ENCODE peak calls at places on chromosomes 5 and 9, in nine cellular contexts. J is stomach, B is transverse colon, G is sigmoid colon, N is SK-N-SH, W is K562, Z is suprapubic skin, O is HepG2, S is GM12878. Q is an unnamed sample. For H3K4me1, the result is how much of the 10 kb centered on the place peaks cover.

GRCh38 chr5:123916331-123917121 is 404.5 kb downstream of the CSNK1G3 start:
- DNase-seq in J (no peak), B (no peak), G (no peak), N (no peak), W (no peak), Z (no peak), O (no peak), S (no peak), Q (no peak)

GRCh38 chr5:1513326-1514026 is 10.3 kb downstream of the LPCAT1 start:
- DNase-seq in J (peak), B (peak), G (peak), N (no peak), W (no peak), Z (no peak), O (no peak), S (no peak), Q (no peak)

GRCh38 chr5:179455320-179455719 is 95.0 kb upstream of the RUFY1 start:
- DNase-seq in J (no peak), B (no peak), G (no peak), N (no peak), W (no peak), Z (no peak), O (no peak), S (no peak), Q (no peak)

GRCh38 chr5:96968074-96968473 is 32.2 kb downstream of the LNPEP start:
- DNase-seq in J (no peak), B (no peak), G (no peak), N (no peak), W (no peak), Z (no peak), O (peak), S (no peak), Q (no peak)

GRCh38 chr5:97134634-97135033 is 7.8 kb downstream of the LIX1 start:
- DNase-seq in J (no peak), B (no peak), G (no peak), N (no peak), W (no peak), Z (no peak), O (no peak), S (no peak), Q (no peak)

GRCh38 chr5:56763711-56764466 is 51.5 kb upstream of the MAP3K1 start:
- DNase-seq in J (no peak), B (peak), G (no peak), N (peak), W (no peak), Z (no peak), O (peak), S (no peak), Q (no peak)

GRCh38 chr5:145953202-145953601 is 16.8 kb downstream of the SH3RF2 start:
- DNase-seq in J (no peak), B (no peak), G (no peak), N (no peak), W (no peak), Z (no peak), O (no peak), S (no peak), Q (no peak)

GRCh38 chr5:67897431-67897830 is 318.1 kb upstream of the PIK3R1 start:
- DNase-seq in J (no peak), B (no peak), G (no peak), N (no peak), W (no peak), Z (no peak), O (no peak), S (no peak), Q (no peak)

GRCh38 chr5:95283761-95284511 is 958 bp downstream of the MCTP1 start:
- DNase-seq in J (peak), B (peak), G (no peak), N (peak), W (peak), Z (no peak), O (no peak), S (no peak), Q (no peak)

GRCh38 chr5:16120579-16120978 is 59.0 kb downstream of the MARCHF11 start:
- DNase-seq in J (no peak), B (no peak), G (no peak), N (no peak), W (no peak), Z (no peak), O (no peak), S (no peak), Q (no peak)

GRCh38 chr9:38042626-38043359 is 26.2 kb downstream of the SHB start:
- DNase-seq in J (no peak), B (no peak), G (no peak), N (no peak), W (no peak), Z (no peak), O (no peak), S (no peak), Q (no peak)

GRCh38 chr9:38046669-38047300 is 22.2 kb downstream of the SHB start:
- DNase-seq in J (peak), B (peak), G (no peak), N (no peak), W (no peak), Z (no peak), O (peak), S (no peak), Q (no peak)

GRCh38 chr9:38047301-38048251 is 21.5 kb downstream of the SHB start:
- DNase-seq in J (peak), B (peak), G (peak), N (no peak), W (peak), Z (no peak), O (peak), S (no peak), Q (no peak)

GRCh38 chr9:38043931-38044623 is 24.9 kb downstream of the SHB start:
- DNase-seq in J (peak), B (no peak), G (no peak), N (no peak), W (no peak), Z (no peak), O (no peak), S (no peak), Q (no peak)

GRCh38 chr9:38044706-38045105 is 24.3 kb downstream of the SHB start:
- DNase-seq in J (no peak), B (no peak), G (no peak), N (no peak), W (no peak), Z (no peak), O (no peak), S (no peak), Q (no peak)
- H3K4me1 ChIP-seq in J (half or more), B (under half), G (half or more), N (half or more), W (under half), Z (half or more), O (half or more), S (under half), Q (half or more)

GRCh38 chr9:81573415-81574321 is 115.7 kb downstream of the TLE1 start:
- DNase-seq in J (no peak), B (no peak), G (no peak), N (no peak), W (no peak), Z (no peak), O (no peak), S (no peak), Q (no peak)
- TF ChIP-seq POLR2AphosphoS5 in J (no peak), B (no peak), G (no peak), N (no peak), W (no peak), Z (no peak), O (no peak), S (no peak), Q (no peak)

DNA sequence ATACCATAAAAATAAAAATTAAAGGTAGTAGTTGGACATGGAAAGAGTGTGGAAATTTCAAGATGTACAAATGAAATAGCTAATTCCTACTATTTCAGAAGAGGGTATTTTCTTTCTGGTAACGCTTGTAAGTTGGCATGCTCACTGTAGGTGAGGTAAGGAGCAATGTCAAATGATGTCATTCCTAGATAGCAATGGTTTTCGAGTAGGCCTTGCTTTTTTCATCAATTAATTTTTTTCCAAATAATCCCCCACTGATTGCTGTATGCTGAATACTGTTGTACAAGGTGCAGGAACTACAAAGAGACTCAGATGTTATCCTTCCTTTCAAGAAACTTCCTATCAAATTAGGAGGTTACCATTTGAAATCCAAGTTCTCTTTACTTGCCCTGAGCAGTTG is 928 bp upstream of the SELENOP start:
- DNase-seq in J (no peak), B (no peak), G (no peak), N (no peak), W (no peak), Z (no peak), O (no peak), S (no peak), Q (no peak)
- TF ChIP-seq EP300 in J (no peak), B (no peak), G (no peak), N (no peak), W (no peak), Z (no peak), O (no peak), S (no peak), Q (no peak)

DNA sequence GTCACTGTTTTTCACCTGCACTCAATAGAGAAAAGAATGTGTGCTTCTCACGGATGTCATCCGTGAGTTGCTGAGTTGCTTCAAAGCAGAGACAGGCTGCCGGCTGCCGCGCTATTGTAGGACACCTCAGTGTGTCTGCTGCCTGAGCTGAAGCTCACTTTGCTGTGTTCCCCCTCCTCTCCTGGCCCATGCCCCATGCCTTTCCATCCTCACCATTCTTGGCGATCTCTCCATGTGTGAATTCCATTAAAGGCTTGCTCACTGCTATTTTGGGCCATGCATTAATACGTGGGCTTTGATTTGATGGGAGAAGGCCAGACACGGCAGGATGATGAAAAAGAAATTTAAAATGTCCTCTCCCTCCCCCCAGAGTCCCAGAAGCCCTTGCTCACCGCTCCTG is 14.5 kb downstream of the ADAM19 start:
- DNase-seq in J (no peak), B (no peak), G (no peak), N (no peak), W (no peak), Z (no peak), O (no peak), S (no peak), Q (no peak)
- H3K4me1 ChIP-seq in J (half or more), B (under half), G (half or more), N (under half), W (under half), Z (under half), O (under half), S (under half), Q (half or more)

DNA sequence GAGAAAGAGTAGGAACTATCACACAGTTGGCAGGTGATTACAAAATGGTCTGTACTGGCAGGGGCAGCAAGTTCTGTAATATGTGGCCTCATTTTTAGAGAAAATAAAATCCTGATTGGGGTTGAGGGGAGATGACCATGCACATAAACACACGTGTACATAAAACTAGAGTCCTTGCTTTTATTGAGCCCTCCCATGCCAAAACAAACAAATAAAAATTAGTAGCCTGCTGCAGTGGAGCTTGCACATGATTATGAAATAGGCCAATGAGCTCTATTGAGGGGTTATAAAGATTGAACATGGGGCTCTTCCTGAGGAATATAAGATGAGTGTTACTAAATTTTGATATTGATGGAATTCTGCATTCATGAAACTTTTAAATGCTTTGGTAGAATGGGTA is 248.4 kb downstream of the ELAVL2 start:
- DNase-seq in J (no peak), B (no peak), G (no peak), N (no peak), W (no peak), Z (no peak), O (no peak), S (no peak), Q (no peak)
- TF ChIP-seq POLR2AphosphoS5 in J (no peak), B (no peak), G (no peak), N (no peak), W (no peak), Z (no peak), O (no peak), S (no peak), Q (no peak)

DNA sequence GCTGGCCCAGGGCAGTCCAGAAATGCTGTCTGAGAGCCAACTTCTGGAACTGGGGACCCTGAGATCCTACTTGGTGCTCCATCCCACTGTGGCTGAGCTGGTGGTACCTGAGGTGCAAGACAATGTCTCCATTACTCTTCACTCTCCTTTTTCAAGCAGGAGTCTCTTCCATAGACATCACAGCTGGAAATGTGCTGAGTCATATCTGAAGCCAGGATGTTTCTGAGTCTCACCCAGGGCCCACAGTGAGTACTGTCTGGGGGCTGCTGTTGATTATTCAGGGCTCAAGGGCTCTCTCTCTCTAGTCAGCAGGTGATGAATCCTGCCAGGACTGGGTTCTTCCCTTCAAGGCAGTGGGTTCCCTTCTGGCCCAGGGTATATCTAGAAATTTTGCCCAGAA is 145.2 kb upstream of the TAS2R1 start:
- DNase-seq in J (no peak), B (no peak), G (no peak), N (no peak), W (no peak), Z (no peak), O (no peak), S (no peak), Q (no peak)
- TF ChIP-seq EP300 in J (no peak), B (no peak), G (no peak), N (no peak), W (no peak), Z (no peak), O (no peak), S (no peak), Q (no peak)

DNA sequence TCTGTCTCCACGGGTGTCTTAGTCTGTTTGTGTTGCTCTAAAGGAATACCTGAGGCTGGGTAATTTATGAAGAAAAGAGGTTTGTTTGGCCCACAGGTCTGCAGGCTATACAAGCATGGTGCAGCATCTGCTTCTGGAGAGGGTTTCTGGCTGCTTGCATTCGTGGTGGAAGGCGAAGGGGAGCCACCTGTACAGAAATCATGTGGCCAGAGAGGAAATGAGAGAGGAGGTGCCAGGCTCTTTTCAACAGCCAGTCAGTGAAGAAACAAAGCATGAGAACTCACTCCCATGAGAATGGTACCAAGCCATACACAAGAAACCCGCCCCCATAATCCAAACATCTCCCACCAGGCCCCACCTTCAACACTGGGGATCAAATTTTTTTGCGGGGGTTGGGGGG is 53.4 kb downstream of the PFDN1 start:
- DNase-seq in J (no peak), B (no peak), G (no peak), N (no peak), W (no peak), Z (peak), O (no peak), S (no peak), Q (no peak)
- H3K4me1 ChIP-seq in J (half or more), B (under half), G (under half), N (under half), W (under half), Z (under half), O (under half), S (under half), Q (half or more)

GRCh38 chr9:132798817-132799790 is 79.0 kb downstream of the AK8 start:
- DNase-seq in J (peak), B (peak), G (no peak), N (peak), W (peak), Z (no peak), O (peak), S (no peak), Q (no peak)

GRCh38 chr9:132795511-132796303 is 82.4 kb downstream of the AK8 start:
- DNase-seq in J (no peak), B (no peak), G (no peak), N (no peak), W (no peak), Z (no peak), O (no peak), S (no peak), Q (no peak)

GRCh38 chr9:132794730-132795380 is 83.2 kb downstream of the AK8 start:
- DNase-seq in J (no peak), B (peak), G (no peak), N (no peak), W (no peak), Z (no peak), O (no peak), S (no peak), Q (no peak)

GRCh38 chr9:132800038-132800648 is 77.9 kb downstream of the AK8 start:
- DNase-seq in J (peak), B (peak), G (peak), N (peak), W (peak), Z (peak), O (peak), S (no peak), Q (no peak)

GRCh38 chr9:132797861-132798659 is 80.0 kb downstream of the AK8 start:
- DNase-seq in J (no peak), B (no peak), G (no peak), N (peak), W (no peak), Z (no peak), O (no peak), S (no peak), Q (no peak)
- TF ChIP-seq POLR2AphosphoS5 in J (no peak), B (no peak), G (no peak), N (no peak), W (no peak), Z (no peak), O (no peak), S (no peak), Q (no peak)

GRCh38 chr5:149618581-149619248 is 37.4 kb downstream of the ARHGEF37 start:
- DNase-seq in J (no peak), B (peak), G (no peak), N (peak), W (peak), Z (no peak), O (peak), S (peak), Q (no peak)
- TF ChIP-seq EP300 in J (no peak), B (no peak), G (no peak), N (no peak), W (no peak), Z (no peak), O (no peak), S (no peak), Q (no peak)

DNA sequence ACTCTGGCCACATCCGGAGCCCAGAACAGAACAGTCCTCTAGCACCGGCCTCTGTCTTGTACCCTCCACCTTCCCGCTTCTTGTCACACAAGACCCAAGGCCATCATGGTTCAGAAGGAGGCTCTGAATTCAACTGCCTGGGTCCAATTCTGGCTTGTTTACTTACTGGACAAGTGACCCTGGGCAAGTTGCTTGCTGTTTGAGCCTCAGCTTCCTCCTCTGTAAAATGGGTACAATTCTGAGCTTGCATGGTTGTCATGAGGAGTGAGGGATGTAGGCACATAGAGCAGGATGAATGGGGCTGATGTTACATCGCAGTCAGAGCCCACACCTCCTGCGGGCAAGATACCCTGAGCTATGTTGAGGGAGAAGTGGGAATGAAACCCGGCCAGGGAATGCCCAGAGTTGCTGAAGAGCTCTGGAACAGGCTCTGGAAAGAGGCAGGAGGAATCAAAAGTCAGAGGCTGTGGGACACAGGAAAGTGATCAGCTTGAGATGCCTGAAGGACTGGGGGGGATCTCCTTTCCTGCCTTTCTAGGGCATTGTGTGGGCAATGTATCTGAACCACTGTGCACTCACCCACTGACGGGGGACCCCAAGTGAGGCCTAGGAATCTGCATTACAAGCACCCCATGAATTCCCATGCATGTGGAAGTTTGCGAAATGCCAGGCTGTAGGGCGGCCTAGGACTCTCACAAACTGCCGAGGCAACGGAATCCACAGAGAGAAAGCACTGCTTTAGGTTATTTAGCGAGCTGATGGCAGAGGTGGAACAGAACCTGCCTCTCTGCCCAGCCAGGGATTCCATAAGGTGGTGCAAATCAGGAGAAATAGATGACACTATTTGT is 29.4 kb upstream of the IL17B start:
- DNase-seq in J (no peak), B (no peak), G (peak), N (no peak), W (no peak), Z (no peak), O (no peak), S (no peak), Q (no peak)
- H3K4me1 ChIP-seq in J (under half), B (under half), G (under half), N (half or more), W (under half), Z (under half), O (half or more), S (under half), Q (under half)

Q was measured in esophagus muscularis mucosa.